ENCODE peak calls at places on chromosomes 7 and 10, in five cellular contexts. E is right cardiac atrium, I is SK-N-SH treated with all-trans-retinoic acid at 6 μM for 48 hours, L is sciatic nerve, W is left cardiac atrium. P is an unnamed sample.

GRCh38 chr10:78745445-78745844 is 323.3 kb upstream of the ZMIZ1 start:
- ATAC-seq in L (no peak), E (peak; percentile 36), I (peak; percentile 64), W (peak; percentile 52), P (no peak)

GRCh38 chr7:7816084-7816483 is 97.7 kb upstream of the RPA3 start:
- ATAC-seq in I (no peak), L (no peak), W (no peak), E (no peak), P (no peak)

GRCh38 chr10:72016608-72017310 is 52.6 kb downstream of the CHST3 start:
- ATAC-seq in L (peak; percentile 14), W (peak; percentile 65), E (peak; percentile 48), I (no peak), P (peak; percentile 21)

GRCh38 chr7:155745737-155746136 is 66.5 kb downstream of the SHH start:
- ATAC-seq in W (no peak), L (no peak), I (no peak), E (no peak), P (no peak)

GRCh38 chr7:55452967-55453366 is 87.8 kb downstream of the LANCL2 start:
- ATAC-seq in L (no peak), E (no peak), W (no peak), I (no peak), P (no peak)

GRCh38 chr10:77906863-77907861 is 19.4 kb downstream of the DLG5 start:
- ATAC-seq in L (no peak), I (no peak), E (no peak), W (peak; percentile 10), P (no peak)

GRCh38 chr10:75074711-75075445 is 36.6 kb upstream of the SAMD8 start:
- ATAC-seq in W (no peak), E (no peak), I (no peak), L (no peak), P (no peak)

GRCh38 chr7:542935-543789 is 23.5 kb upstream of the PDGFA start:
- ATAC-seq in I (peak; percentile 64), E (peak; percentile 76), W (peak; percentile 81), L (peak; percentile 31), P (peak; percentile 33)

GRCh38 chr7:20318933-20319332 is 11.8 kb upstream of the ITGB8 start:
- ATAC-seq in E (no peak), I (no peak), L (no peak), W (no peak), P (no peak)

GRCh38 chr10:68636335-68636734 is 76.2 kb downstream of the TET1 start:
- ATAC-seq in E (no peak), W (no peak), I (no peak), L (peak; percentile 35), P (no peak)

GRCh38 chr7:134212576-134213546 is 85.7 kb downstream of the LRGUK start:
- ATAC-seq in W (peak; percentile 38), E (peak; percentile 37), L (no peak), I (no peak), P (no peak)

GRCh38 chr10:102310356-102311024 is 65.2 kb downstream of the GBF1 start:
- ATAC-seq in E (peak; percentile 47), L (no peak), W (peak; percentile 57), I (peak; percentile 93), P (no peak)

GRCh38 chr10:122154733-122155366 is 116.2 kb upstream of the BTBD16 start:
- ATAC-seq in I (peak; percentile 77), E (peak; percentile 45), L (peak; percentile 76), W (peak; percentile 57), P (no peak)

GRCh38 chr10:97676770-97677581 is 10.1 kb downstream of the AVPI1 start:
- ATAC-seq in L (peak; percentile 61), E (peak; percentile 68), W (peak; percentile 62), I (peak; percentile 77), P (peak; percentile 65)

GRCh38 chr7:88866265-88866863 is 70.8 kb upstream of the TEX47 start:
- ATAC-seq in E (no peak), W (no peak), L (no peak), I (no peak), P (no peak)

GRCh38 chr10:89164080-89164479 is 43.0 kb downstream of the CH25H start:
- ATAC-seq in W (peak; percentile 49), I (no peak), L (peak; percentile 60), E (no peak), P (no peak)

GRCh38 chr10:100506596-100507356 is 12.9 kb downstream of the SEC31B start:
- ATAC-seq in I (peak; percentile 77), E (no peak), W (no peak), L (no peak), P (no peak)

GRCh38 chr7:45237788-45238461 is 80.3 kb downstream of the RAMP3 start:
- ATAC-seq in E (no peak), I (no peak), L (no peak), W (no peak), P (no peak)

GRCh38 chr7:5574770-5575269 is 151.2 kb upstream of the TNRC18 start:
- ATAC-seq in L (no peak), E (peak; percentile 85), W (peak; percentile 45), I (no peak), P (peak; percentile 9)

GRCh38 chr10:117418121-117418520 is 42.9 kb upstream of the PDZD8 start:
- ATAC-seq in L (no peak), W (no peak), E (no peak), I (no peak), P (no peak)

GRCh38 chr10:75776738-75777504 is 345.5 kb downstream of the LRMDA start:
- ATAC-seq in L (no peak), W (no peak), E (no peak), I (no peak), P (no peak)

GRCh38 chr7:156618791-156619367 is 21.7 kb upstream of the RNF32 start:
- ATAC-seq in W (no peak), I (no peak), L (no peak), E (no peak), P (no peak)

GRCh38 chr7:117005449-117005848 is 52.1 kb downstream of the ST7 start:
- ATAC-seq in I (peak; percentile 41), W (no peak), E (no peak), L (no peak), P (no peak)

GRCh38 chr7:84247591-84247990 is 53.0 kb upstream of the SEMA3A start:
- ATAC-seq in W (peak; percentile 55), L (no peak), I (peak; percentile 65), E (no peak), P (no peak)

GRCh38 chr7:90951229-90951628 is 313.0 kb upstream of the FZD1 start:
- ATAC-seq in L (no peak), I (no peak), E (no peak), W (no peak), P (no peak)

GRCh38 chr10:62502995-62503613 is 128.9 kb downstream of the ZNF365 start:
- ATAC-seq in L (peak; percentile 81), I (no peak), E (no peak), W (peak; percentile 12), P (peak; percentile 75)

GRCh38 chr10:5830629-5831445 is 17.6 kb upstream of the GDI2 start:
- ATAC-seq in I (no peak), E (no peak), L (peak; percentile 17), W (no peak), P (no peak)

GRCh38 chr7:131498237-131498885 is 58.1 kb downstream of the PODXL start:
- ATAC-seq in E (peak; percentile 41), L (peak; percentile 28), I (no peak), W (peak; percentile 28), P (peak; percentile 76)

GRCh38 chr10:27248215-27248614 is 7.6 kb upstream of the ACBD5 start:
- ATAC-seq in E (no peak), W (no peak), I (no peak), L (no peak), P (no peak)

GRCh38 chr7:38245409-38245982 is 27.9 kb downstream of the TARP start:
- ATAC-seq in L (no peak), E (no peak), I (no peak), W (no peak), P (no peak)

P was measured in gastroesophageal sphincter.